ENCODE peak calls at places on chromosomes 11 and 22, in eight cellular contexts. Z is progenitor cell of endocrine pancreas, E is lower leg skin, O is MCF 10A, G is H9, A is endothelial cell of umbilical vein, P is heart right ventricle, W is fibroblast of villous mesenchyme. N is an unnamed sample.

GRCh38 chr11:72225411-72225951 is 914 bp downstream of the INPPL1 start:
- DNase-seq in O (no peak), P (no peak), E (no peak), Z (peak), A (no peak), G (peak), W (no peak), N (no peak)

GRCh38 chr22:44181033-44181911 is 547 bp downstream of the PARVG start:
- DNase-seq in G (no peak), O (no peak), E (no peak), Z (no peak), A (no peak), W (no peak), P (peak), N (no peak)

GRCh38 chr11:9906043-9906791 is 242.3 kb downstream of the SWAP70 start:
- DNase-seq in P (no peak), Z (no peak), A (peak), W (peak), E (peak), O (peak), G (peak), N (no peak)

GRCh38 chr11:122732342-122733300 is 77.1 kb downstream of the UBASH3B start:
- DNase-seq in W (peak), A (peak), G (no peak), P (no peak), Z (no peak), E (no peak), O (no peak), N (no peak)

GRCh38 chr11:7892059-7892699 is 38.9 kb downstream of the OR10A6 start:
- DNase-seq in E (no peak), W (peak), A (peak), G (no peak), Z (no peak), O (no peak), P (no peak), N (no peak)

GRCh38 chr11:105821781-105822180 is 200.3 kb downstream of the MSANTD4 start:
- DNase-seq in W (no peak), G (peak), A (no peak), Z (no peak), E (no peak), P (no peak), O (no peak), N (no peak)

GRCh38 chr11:45204761-45205160 is 58.3 kb downstream of the PRDM11 start:
- DNase-seq in G (peak), Z (no peak), A (no peak), P (no peak), E (no peak), W (no peak), O (no peak), N (no peak)

GRCh38 chr11:72587696-72588095 is 86.5 kb downstream of the PDE2A start:
- DNase-seq in W (no peak), E (no peak), A (no peak), O (no peak), Z (no peak), G (no peak), P (no peak), N (no peak)

DNA sequence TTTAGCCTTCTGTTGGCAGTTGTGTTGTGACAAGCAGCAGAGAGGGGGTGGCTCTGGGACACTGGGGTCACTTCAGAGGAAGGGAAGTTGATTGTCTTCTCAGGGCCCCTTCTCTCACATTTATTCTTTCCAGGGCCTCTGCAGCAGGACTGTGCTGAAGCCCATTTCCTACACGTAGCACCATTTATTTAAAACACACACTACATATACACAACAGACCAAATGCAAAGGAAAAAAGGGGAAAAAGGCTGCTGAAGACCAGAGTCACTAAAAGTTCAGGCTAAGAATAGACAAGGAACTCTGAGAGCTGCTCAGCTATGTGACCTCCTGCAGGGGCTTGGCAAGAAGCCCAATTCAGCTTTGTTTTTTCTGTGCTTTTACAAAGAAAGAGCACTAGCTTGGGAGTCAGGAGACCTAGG is 28.3 kb upstream of the UPB1 start:
- DNase-seq in A (peak), W (peak), P (no peak), Z (no peak), E (no peak), G (no peak), O (peak), N (no peak)
- TF ChIP-seq CTCF in A (no peak), W (no peak), P (no peak), Z (no peak), E (no peak), G (no peak), O (no peak), N (no peak)

GRCh38 chr11:100681064-100681502 is 6.0 kb upstream of the ARHGAP42 start:
- DNase-seq in W (peak), G (peak), A (no peak), Z (no peak), P (peak), E (peak), O (peak), N (no peak)

GRCh38 chr11:100683107-100683506 is 4.0 kb upstream of the ARHGAP42 start:
- DNase-seq in E (no peak), G (no peak), Z (no peak), P (no peak), A (no peak), O (no peak), W (no peak), N (no peak)

GRCh38 chr11:100680070-100680469 is 7.0 kb upstream of the ARHGAP42 start:
- DNase-seq in O (no peak), G (no peak), A (no peak), Z (no peak), W (no peak), P (no peak), E (no peak), N (no peak)

GRCh38 chr11:100684101-100685065 is 2.7 kb upstream of the ARHGAP42 start:
- DNase-seq in G (no peak), E (no peak), W (no peak), Z (no peak), O (peak), A (no peak), P (no peak), N (no peak)

GRCh38 chr11:100682247-100682969 is 4.7 kb upstream of the ARHGAP42 start:
- DNase-seq in W (peak), Z (no peak), O (peak), P (no peak), G (no peak), E (no peak), A (peak), N (no peak)
- TF ChIP-seq CTCF in W (peak), Z (peak), O (peak), P (peak), G (peak), E (no peak), A (peak), N (no peak)

GRCh38 chr22:23520875-23521441 is 59.1 kb downstream of the IGLL1 start:
- DNase-seq in Z (no peak), P (peak), W (peak), E (no peak), G (no peak), O (no peak), A (no peak), N (no peak)
- TF ChIP-seq CTCF in Z (no peak), P (no peak), W (no peak), E (no peak), G (no peak), O (no peak), A (no peak), N (no peak)

DNA sequence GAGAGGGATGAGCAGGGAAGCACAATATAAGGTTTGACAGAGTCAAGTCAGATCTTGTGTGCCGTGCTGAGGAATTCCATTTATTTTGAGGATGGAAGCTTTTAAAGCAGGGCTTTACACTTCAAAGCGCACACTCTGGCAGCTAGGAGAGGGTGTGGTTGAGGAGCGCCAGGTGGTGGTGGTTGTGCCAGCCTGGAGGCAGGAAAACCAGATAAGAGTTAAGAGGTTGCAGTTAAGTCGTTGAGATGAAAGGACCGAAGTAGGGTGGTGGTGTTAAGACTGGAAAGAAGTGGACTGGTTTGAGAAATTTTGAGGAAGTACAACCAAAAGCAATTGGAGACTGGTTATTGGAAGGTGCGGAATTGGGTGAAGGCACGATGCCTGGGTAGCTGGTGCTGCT is 231.6 kb upstream of the TBCEL start:
- DNase-seq in Z (no peak), P (no peak), E (no peak), W (no peak), O (no peak), A (no peak), G (no peak), N (no peak)
- TF ChIP-seq CTCF in Z (no peak), P (no peak), E (no peak), W (no peak), O (no peak), A (no peak), G (no peak), N (no peak)

GRCh38 chr11:41498726-41499125 is 39.3 kb upstream of the LRRC4C start:
- DNase-seq in W (no peak), Z (no peak), O (peak), G (no peak), A (peak), P (no peak), E (no peak), N (no peak)
- TF ChIP-seq CTCF in W (no peak), Z (peak), O (peak), G (peak), A (no peak), P (no peak), E (no peak), N (no peak)

GRCh38 chr11:66912963-66913362 is 45.2 kb downstream of the PC start:
- DNase-seq in W (no peak), O (no peak), A (no peak), G (no peak), P (no peak), Z (no peak), E (no peak), N (no peak)

GRCh38 chr11:66912361-66912760 is 45.8 kb downstream of the PC start:
- DNase-seq in E (no peak), P (no peak), O (no peak), W (no peak), A (peak), G (peak), Z (no peak), N (no peak)

GRCh38 chr11:66915866-66916265 is 42.3 kb downstream of the PC start:
- DNase-seq in Z (no peak), W (no peak), P (no peak), O (no peak), A (no peak), G (no peak), E (no peak), N (no peak)

GRCh38 chr11:66914505-66914904 is 43.7 kb downstream of the PC start:
- DNase-seq in W (no peak), O (no peak), G (no peak), E (no peak), A (no peak), P (no peak), Z (no peak), N (no peak)

DNA sequence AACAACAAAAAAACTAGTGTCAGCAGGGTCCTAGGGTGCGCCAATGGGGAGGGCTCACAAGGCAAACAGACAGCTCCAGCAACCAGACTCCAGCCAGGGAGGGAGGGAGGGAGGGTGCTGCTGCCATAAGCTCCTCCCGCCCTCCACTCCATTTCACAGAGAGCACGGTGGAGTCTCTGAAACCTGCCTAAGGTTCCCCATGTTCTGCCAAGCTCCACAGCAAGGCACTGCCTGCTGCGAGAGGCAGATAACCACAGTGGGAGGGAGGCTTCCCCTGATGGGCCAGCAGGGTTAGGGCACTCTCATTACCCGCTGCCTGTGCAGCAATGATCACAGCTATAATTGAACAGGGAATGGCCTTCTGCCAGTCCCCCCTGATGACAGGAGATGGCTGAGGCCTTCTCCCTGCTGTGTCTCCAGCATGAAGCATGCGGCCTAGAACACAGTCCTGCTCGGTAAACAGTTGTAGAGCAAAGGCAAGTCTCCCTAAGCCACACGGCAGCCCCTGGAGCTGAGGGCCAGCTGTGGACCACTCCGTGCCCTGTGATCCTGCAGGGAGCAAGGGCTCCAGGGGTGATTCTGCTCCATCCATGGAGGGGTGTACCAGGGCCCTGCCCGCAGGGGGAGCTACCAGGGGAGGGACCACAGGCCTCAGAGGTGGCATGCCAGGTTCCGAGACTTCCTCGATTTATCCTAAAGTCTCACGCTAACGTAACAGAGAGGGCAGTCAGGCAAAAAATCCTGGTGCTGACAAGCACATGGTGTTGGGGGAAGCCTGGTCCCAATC is 42.9 kb downstream of the PC start:
- DNase-seq in E (no peak), W (no peak), P (no peak), Z (no peak), A (no peak), G (peak), O (no peak), N (no peak)
- TF ChIP-seq CTCF in E (no peak), W (no peak), P (no peak), Z (no peak), A (no peak), G (peak), O (no peak), N (no peak)

GRCh38 chr11:68402355-68403031 is 58.1 kb upstream of the PPP6R3 start:
- DNase-seq in W (no peak), G (peak), P (no peak), E (no peak), O (no peak), A (no peak), Z (no peak), N (no peak)
- TF ChIP-seq CTCF in W (no peak), G (peak), P (no peak), E (no peak), O (no peak), A (no peak), Z (no peak), N (no peak)

GRCh38 chr11:128553662-128554392 is 33.5 kb downstream of the ETS1 start:
- DNase-seq in E (no peak), G (no peak), W (peak), Z (no peak), P (no peak), A (peak), O (peak), N (no peak)
- TF ChIP-seq CTCF in E (no peak), G (peak), W (peak), Z (no peak), P (peak), A (no peak), O (no peak), N (no peak)

DNA sequence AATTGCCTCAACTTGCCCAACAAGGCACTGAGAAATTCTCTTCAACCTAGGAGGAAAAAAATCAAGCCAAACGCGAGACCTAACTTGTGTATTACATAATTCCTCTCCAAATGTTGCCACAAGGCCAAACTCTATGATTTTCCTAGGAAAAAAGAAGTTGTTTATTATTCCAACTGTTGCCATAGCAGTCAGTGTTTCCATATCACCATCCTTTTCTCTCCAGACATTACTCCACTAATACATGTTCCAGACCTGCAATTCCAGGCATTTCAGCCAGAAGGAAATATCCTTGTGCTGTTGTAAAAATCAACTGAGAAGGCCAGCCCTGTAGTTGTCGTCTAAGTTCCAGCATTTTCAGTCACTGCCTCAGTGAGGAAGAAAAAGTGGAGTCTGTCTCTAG is 33.1 kb upstream of the PAMR1 start:
- DNase-seq in O (no peak), A (no peak), P (no peak), W (peak), Z (no peak), E (no peak), G (no peak), N (no peak)
- TF ChIP-seq CTCF in O (no peak), A (no peak), P (peak), W (no peak), Z (no peak), E (no peak), G (no peak), N (no peak)